ENCODE peak calls at places on chromosomes 2 and 18, in nine cellular contexts. C is cardiac muscle cell; V is heart right ventricle; T is SJSA1; N is PC-9; M is upper lobe of right lung; O is CD4-positive, alpha-beta memory T cell; A is neuronal stem cell; D is IMR-90. S is an unnamed sample. For H3K4me1, the result is how much of the 10 kb centered on the place peaks cover.

GRCh38 chr2:58336416-58336815 is 95.3 kb upstream of the FANCL start:
- DNase-seq in C (peak), V (peak), T (no peak), N (no peak), M (no peak), O (no peak), A (no peak), D (no peak), S (no peak)

GRCh38 chr2:108909917-108910515 is 79.0 kb downstream of the EDAR start:
- DNase-seq in C (no peak), V (no peak), T (no peak), N (no peak), M (peak), O (no peak), A (no peak), D (no peak), S (no peak)

GRCh38 chr18:26088482-26088881 is 1.9 kb downstream of the SS18 start:
- DNase-seq in C (peak), V (no peak), T (no peak), N (no peak), M (no peak), O (no peak), A (no peak), D (no peak), S (peak)

GRCh38 chr2:120421830-120422175 is 75.9 kb downstream of the INHBB start:
- DNase-seq in C (no peak), V (no peak), T (no peak), N (no peak), M (no peak), O (no peak), A (no peak), D (no peak), S (no peak)

GRCh38 chr2:25996844-25997243 is 14.5 kb upstream of the KIF3C start:
- DNase-seq in C (no peak), V (no peak), T (no peak), N (no peak), M (no peak), O (no peak), A (no peak), D (no peak), S (no peak)

GRCh38 chr2:240561325-240561971 is 1.3 kb downstream of the DUSP28 start:
- DNase-seq in C (peak), V (no peak), T (peak), N (peak), M (no peak), O (peak), A (no peak), D (peak), S (peak)

GRCh38 chr18:32674491-32674890 is 98.3 kb downstream of the KLHL14 start:
- DNase-seq in C (peak), V (no peak), T (no peak), N (no peak), M (no peak), O (no peak), A (no peak), D (no peak), S (no peak)

GRCh38 chr2:86383844-86384243 is 46.4 kb upstream of the REEP1 start:
- DNase-seq in C (peak), V (no peak), T (no peak), N (no peak), M (no peak), O (no peak), A (no peak), D (peak), S (no peak)

GRCh38 chr2:127137741-127138140 is 30.8 kb upstream of the BIN1 start:
- DNase-seq in C (no peak), V (no peak), T (no peak), N (no peak), M (no peak), O (no peak), A (no peak), D (no peak), S (no peak)

GRCh38 chr2:65491381-65491903 is 59.0 kb upstream of the SPRED2 start:
- DNase-seq in C (no peak), V (no peak), T (no peak), N (peak), M (no peak), O (no peak), A (no peak), D (no peak), S (no peak)

GRCh38 chr2:72685666-72686065 is 140.2 kb downstream of the EXOC6B start:
- DNase-seq in C (no peak), V (no peak), T (no peak), N (no peak), M (no peak), O (no peak), A (no peak), D (no peak), S (no peak)

GRCh38 chr18:55477537-55478300 is 110.3 kb downstream of the TCF4 start:
- DNase-seq in C (peak), V (no peak), T (no peak), N (no peak), M (no peak), O (peak), A (no peak), D (peak), S (peak)

GRCh38 chr2:235637906-235638305 is 144.1 kb downstream of the AGAP1 start:
- DNase-seq in C (no peak), V (no peak), T (no peak), N (no peak), M (no peak), O (no peak), A (no peak), D (no peak), S (no peak)

GRCh38 chr2:174839672-174840071 is 75.4 kb upstream of the CHRNA1 start:
- DNase-seq in C (no peak), V (no peak), T (no peak), N (no peak), M (no peak), O (no peak), A (no peak), D (no peak), S (no peak)
- H3K4me1 ChIP-seq in C (half or more), V (under half), T (under half), N (under half), M (under half), O (under half), A (under half), D (under half), S (under half)

GRCh38 chr2:1561793-1562521 is 148.7 kb downstream of the TPO start:
- DNase-seq in C (no peak), V (peak), T (no peak), N (no peak), M (no peak), O (no peak), A (no peak), D (no peak), S (no peak)
- H3K4me1 ChIP-seq in C (under half), V (under half), T (under half), N (under half), M (under half), O (under half), A (under half), D (under half), S (under half)

GRCh38 chr2:43131051-43131889 is 95.1 kb downstream of the ZFP36L2 start:
- DNase-seq in C (peak), V (peak), T (peak), N (peak), M (peak), O (peak), A (no peak), D (peak), S (peak)
- H3K4me1 ChIP-seq in C (under half), V (half or more), T (under half), N (half or more), M (half or more), O (half or more), A (under half), D (under half), S (under half)

GRCh38 chr2:238148981-238149380 is 9.8 kb upstream of the ERFE start:
- DNase-seq in C (no peak), V (no peak), T (no peak), N (no peak), M (no peak), O (no peak), A (no peak), D (no peak), S (no peak)
- H3K4me1 ChIP-seq in C (under half), V (under half), T (under half), N (under half), M (under half), O (under half), A (under half), D (under half), S (under half)

GRCh38 chr2:55116966-55117365 is 66.7 kb upstream of the RTN4 start:
- DNase-seq in C (no peak), V (no peak), T (peak), N (no peak), M (no peak), O (no peak), A (no peak), D (no peak), S (no peak)
- H3K4me1 ChIP-seq in C (half or more), V (under half), T (half or more), N (half or more), M (under half), O (under half), A (under half), D (under half), S (under half)

DNA sequence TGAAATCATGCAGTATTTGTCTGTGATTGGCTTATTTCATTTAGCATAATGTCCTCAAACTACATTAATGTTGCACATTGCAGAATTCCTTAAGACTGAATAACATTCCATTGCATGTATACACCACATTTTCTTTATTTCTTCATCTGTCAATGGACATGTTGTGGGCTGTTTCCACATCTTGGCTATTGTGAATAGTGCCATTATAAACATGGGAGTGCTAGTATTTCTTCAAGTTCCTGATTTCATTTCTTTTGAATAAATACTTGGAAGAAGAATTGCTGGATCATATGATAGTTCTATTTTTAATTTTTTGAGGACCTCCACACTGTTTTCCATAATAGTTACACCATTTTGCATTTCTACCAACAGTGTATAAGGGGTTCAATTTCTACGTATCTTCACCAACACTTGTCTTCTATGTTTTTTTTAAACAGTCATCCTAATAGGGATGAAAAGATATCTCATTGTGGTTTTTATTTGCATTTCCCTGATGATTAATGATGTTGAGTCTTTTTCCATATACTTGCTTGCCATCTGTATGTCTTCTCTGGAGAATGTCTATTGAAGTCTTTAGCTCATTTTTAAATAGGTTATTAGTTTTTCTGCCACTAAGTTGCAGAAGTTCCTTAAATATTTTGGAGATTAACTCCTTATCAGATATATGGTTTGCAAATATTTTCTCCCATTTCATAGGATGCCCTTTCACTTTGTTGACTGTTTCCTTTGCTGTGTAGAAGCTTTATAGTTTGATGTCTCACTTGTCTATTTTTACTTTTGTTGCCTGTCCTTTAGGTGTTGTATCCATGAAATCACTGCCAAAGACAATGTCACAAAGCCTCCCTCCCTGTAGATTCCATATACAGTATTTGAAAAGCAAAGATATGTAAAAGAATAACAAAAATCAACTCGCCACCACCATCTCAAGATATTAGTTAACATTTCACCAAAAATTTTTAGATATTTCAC is 14.6 kb downstream of the FBXO11 start:
- DNase-seq in C (peak), V (no peak), T (no peak), N (no peak), M (no peak), O (no peak), A (no peak), D (peak), S (no peak)
- H3K4me1 ChIP-seq in C (under half), V (half or more), T (under half), N (under half), M (half or more), O (half or more), A (under half), D (under half), S (under half)

DNA sequence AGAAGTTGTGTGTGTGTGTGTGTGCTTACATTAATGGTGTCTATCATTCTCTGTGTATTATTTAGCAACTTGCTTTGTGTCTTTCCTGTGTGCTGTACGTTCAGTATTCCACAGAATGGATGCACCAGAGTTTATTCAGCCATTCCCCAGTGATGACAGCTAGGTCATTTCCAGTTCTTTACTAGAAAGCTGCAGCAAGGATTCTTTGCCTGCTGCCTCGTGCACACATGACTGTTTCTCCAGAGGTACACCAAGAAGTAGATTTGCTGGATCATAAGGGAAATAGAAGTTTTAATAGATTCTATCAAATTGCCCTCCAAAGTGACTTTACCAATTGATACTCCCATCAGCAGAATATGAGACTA is 67.3 kb downstream of the SDC1 start:
- DNase-seq in C (no peak), V (no peak), T (no peak), N (no peak), M (no peak), O (no peak), A (no peak), D (peak), S (no peak)
- H3K4me1 ChIP-seq in C (under half), V (under half), T (under half), N (under half), M (under half), O (under half), A (under half), D (under half), S (under half)

GRCh38 chr18:48833701-48834394 is 116.9 kb downstream of the SMAD7 start:
- DNase-seq in C (peak), V (no peak), T (peak), N (peak), M (peak), O (peak), A (no peak), D (peak), S (peak)
- H3K4me1 ChIP-seq in C (half or more), V (under half), T (half or more), N (half or more), M (under half), O (half or more), A (under half), D (under half), S (under half)

GRCh38 chr18:59239627-59240026 is 19.7 kb downstream of the GRP start:
- DNase-seq in C (no peak), V (no peak), T (no peak), N (no peak), M (no peak), O (no peak), A (no peak), D (no peak), S (no peak)
- H3K4me1 ChIP-seq in C (under half), V (under half), T (under half), N (under half), M (under half), O (under half), A (under half), D (under half), S (under half)